ENCODE peak calls at places on chromosomes 1 and 21, in ten cellular contexts. Z, V, E, Q, T, O, D, M, P and G are unnamed samples.

GRCh38 chr1:230807551-230808267 is 60.5 kb downstream of the CAPN9 start:
- DNase-seq in Z (no peak), V (no peak), E (peak), Q (no peak), T (no peak), O (no peak), D (no peak), M (no peak), P (no peak), G (no peak)

GRCh38 chr1:199362996-199363395 is 664.5 kb upstream of the NR5A2 start:
- DNase-seq in Z (no peak), V (no peak), E (no peak), Q (no peak), T (no peak), O (no peak), D (no peak), M (no peak), P (no peak), G (no peak)

GRCh38 chr1:204896787-204897469 is 26.3 kb downstream of the NFASC start:
- DNase-seq in Z (no peak), V (no peak), E (no peak), Q (no peak), T (no peak), O (no peak), D (no peak), M (no peak), P (no peak), G (no peak)

GRCh38 chr1:229229721-229230135 is 41.2 kb upstream of the RAB4A start:
- DNase-seq in Z (no peak), V (no peak), E (peak), Q (no peak), T (peak), O (no peak), D (no peak), M (no peak), P (peak), G (peak)

GRCh38 chr21:44712203-44713028 is 1.0 kb upstream of the TSPEAR start:
- DNase-seq in Z (no peak), V (no peak), E (peak), Q (no peak), T (no peak), O (no peak), D (no peak), M (no peak), P (no peak), G (no peak)

GRCh38 chr1:182716740-182717720 is 32.6 kb upstream of the RGS8 start:
- DNase-seq in Z (no peak), V (no peak), E (no peak), Q (no peak), T (no peak), O (no peak), D (no peak), M (no peak), P (no peak), G (no peak)

GRCh38 chr1:172939475-172939874 is 111.3 kb downstream of the TNFSF18 start:
- DNase-seq in Z (no peak), V (no peak), E (no peak), Q (no peak), T (no peak), O (no peak), D (no peak), M (no peak), P (no peak), G (no peak)

GRCh38 chr21:45267390-45267760 is 20.3 kb downstream of the POFUT2 start:
- DNase-seq in Z (no peak), V (no peak), E (peak), Q (no peak), T (no peak), O (no peak), D (no peak), M (no peak), P (no peak), G (no peak)

GRCh38 chr1:99849413-99849743 is 783 bp upstream of the AGL start:
- DNase-seq in Z (peak), V (no peak), E (no peak), Q (peak), T (peak), O (no peak), D (no peak), M (no peak), P (peak), G (peak)

GRCh38 chr1:212488436-212489283 is 55.9 kb downstream of the NENF start:
- DNase-seq in Z (peak), V (peak), E (peak), Q (peak), T (peak), O (no peak), D (peak), M (peak), P (peak), G (peak)

GRCh38 chr1:17922833-17923232 is 167.7 kb downstream of the ACTL8 start:
- DNase-seq in Z (no peak), V (no peak), E (peak), Q (peak), T (peak), O (no peak), D (no peak), M (no peak), P (peak), G (peak)
- TF ChIP-seq CTCF in Z (peak), V (peak), E (peak), Q (peak), T (peak), O (peak), D (peak), M (peak), P (peak), G (peak)

DNA sequence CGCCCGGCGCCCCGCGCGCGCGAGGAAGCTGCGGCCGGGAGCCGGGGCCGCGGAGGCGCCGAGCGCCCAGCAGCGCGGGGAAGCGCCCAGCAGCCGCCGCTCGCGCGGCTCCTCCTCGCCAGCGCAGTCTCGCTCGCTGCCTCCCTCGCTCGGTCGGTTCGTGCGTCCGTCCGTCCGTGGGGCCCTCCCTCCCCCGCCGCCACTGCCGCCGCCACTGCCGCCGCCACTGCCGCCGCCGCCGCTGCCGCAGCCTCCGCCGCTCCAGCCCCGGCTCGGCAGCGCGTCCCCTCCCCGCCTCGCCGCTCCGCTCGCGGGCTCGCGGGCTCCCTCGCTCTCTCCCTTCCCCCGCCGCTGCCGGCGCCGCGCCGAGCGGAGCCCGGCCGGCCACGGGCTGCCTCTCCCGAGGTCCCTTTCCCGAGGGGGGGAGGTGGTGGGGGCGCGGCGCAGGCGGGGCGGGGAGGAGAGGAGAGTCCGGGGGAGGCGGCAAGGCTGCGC is at the start of gene KCND3:
- DNase-seq in Z (no peak), V (no peak), E (peak), Q (no peak), T (peak), O (no peak), D (no peak), M (no peak), P (peak), G (peak)
- H3K4me3 ChIP-seq in Z (no peak), V (peak), E (peak), Q (no peak), T (peak), O (peak), D (peak), M (peak), P (peak), G (peak)

GRCh38 chr1:234775477-234776246 is 165.7 kb upstream of the IRF2BP2 start:
- DNase-seq in Z (no peak), V (no peak), E (peak), Q (no peak), T (no peak), O (no peak), D (no peak), M (no peak), P (no peak), G (no peak)
- TF ChIP-seq CTCF in Z (no peak), V (no peak), E (no peak), Q (no peak), T (no peak), O (no peak), D (no peak), M (no peak), P (no peak), G (no peak)

DNA sequence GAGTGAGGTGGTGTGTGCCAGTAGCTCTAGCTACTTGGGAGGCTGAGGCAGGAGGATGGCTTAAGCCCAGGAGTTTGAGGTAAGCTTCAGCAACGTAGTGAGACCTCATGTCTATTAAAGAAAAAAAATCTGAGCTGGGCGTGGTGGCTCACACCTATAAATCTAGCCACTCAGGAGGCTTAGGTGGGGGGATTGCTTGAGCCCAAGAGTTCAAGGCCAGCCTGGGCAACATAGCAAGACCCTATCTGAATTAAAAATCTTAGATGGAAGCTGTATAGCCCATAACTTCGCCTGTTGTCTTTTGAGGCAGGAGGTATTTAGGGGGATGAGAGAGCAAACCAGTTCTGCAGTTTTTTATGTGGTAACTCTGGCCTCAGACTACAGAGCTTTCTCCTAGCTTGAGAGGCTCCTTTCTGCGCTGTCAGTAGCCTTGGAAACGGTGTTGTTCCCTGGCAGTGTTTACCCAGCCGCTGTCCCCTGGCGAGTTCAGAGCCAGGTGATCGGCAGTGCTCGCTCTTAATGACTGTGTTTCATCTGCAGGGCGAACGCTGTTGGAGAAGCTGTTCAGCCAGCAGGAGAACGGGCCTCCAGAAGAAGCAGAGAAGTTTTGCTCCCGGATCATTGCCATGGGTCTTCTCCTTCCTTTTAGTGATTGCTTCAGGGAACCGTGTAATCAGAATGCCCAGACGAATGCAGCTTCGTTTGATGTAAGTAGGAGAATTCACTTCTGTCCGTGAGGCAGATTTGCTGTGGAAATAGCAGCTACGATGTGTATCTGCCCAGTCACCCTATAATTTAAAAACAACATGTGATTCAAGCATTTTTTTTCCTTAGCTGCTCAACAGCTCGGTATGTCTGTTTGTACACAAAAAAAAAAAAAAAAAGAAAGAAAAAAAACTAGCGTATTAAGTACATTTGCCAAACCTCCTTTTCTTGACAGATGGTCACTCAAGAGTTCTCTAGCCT is 31.2 kb downstream of the FMN2 start:
- DNase-seq in Z (peak), V (no peak), E (peak), Q (no peak), T (peak), O (no peak), D (peak), M (peak), P (peak), G (no peak)
- H3K4me3 ChIP-seq in Z (peak), V (no peak), E (no peak), Q (no peak), T (peak), O (no peak), D (peak), M (no peak), P (peak), G (no peak)